ENCODE peak calls at places on chromosomes 1 and 21, in five cellular contexts. Z is PC-9, R is thyroid gland, I is thoracic aorta, A is adrenal gland. B is an unnamed sample.

GRCh38 chr1:2255420-2256369 is 27.6 kb downstream of the SKI start:
- DNase-seq in Z (no peak), I (no peak), R (no peak), A (peak; percentile 76), B (peak; percentile 90)

GRCh38 chr1:228898582-228898992 is 163.3 kb downstream of the RHOU start:
- DNase-seq in Z (no peak), A (no peak), R (no peak), I (no peak), B (no peak)

GRCh38 chr1:230713915-230714764 is at the start of gene AGT:
- DNase-seq in I (peak; percentile 31), A (peak; percentile 97), Z (peak; percentile 15), R (peak; percentile 34), B (no peak)

GRCh38 chr1:232891116-232891515 is 59.3 kb upstream of the NTPCR start:
- DNase-seq in Z (no peak), R (no peak), I (no peak), A (no peak), B (no peak)

GRCh38 chr1:201016211-201016651 is 7.3 kb downstream of the KIF21B start:
- DNase-seq in Z (no peak), A (no peak), R (peak; percentile 19), I (no peak), B (no peak)

GRCh38 chr1:65027699-65028358 is 61.5 kb upstream of the JAK1 start:
- DNase-seq in Z (no peak), I (no peak), R (peak; percentile 97), A (peak; percentile 92), B (no peak)

GRCh38 chr21:46148106-46148505 is 7.3 kb downstream of the FTCD start:
- DNase-seq in Z (no peak), R (no peak), I (no peak), A (no peak), B (no peak)

GRCh38 chr1:8104278-8105236 is 78.4 kb upstream of the ERRFI1 start:
- DNase-seq in I (no peak), Z (no peak), R (no peak), A (no peak), B (no peak)

GRCh38 chr1:226181996-226182714 is 4.4 kb downstream of the ACBD3 start:
- DNase-seq in R (peak; percentile 74), Z (peak; percentile 60), A (peak; percentile 70), I (no peak), B (no peak)

GRCh38 chr1:12064073-12064969 is 1.2 kb downstream of the TNFRSF8 start:
- DNase-seq in R (no peak), Z (no peak), I (no peak), A (no peak), B (no peak)
- TF ChIP-seq CTCF in R (no peak), Z (no peak), I (no peak), A (no peak), B (no peak)

DNA sequence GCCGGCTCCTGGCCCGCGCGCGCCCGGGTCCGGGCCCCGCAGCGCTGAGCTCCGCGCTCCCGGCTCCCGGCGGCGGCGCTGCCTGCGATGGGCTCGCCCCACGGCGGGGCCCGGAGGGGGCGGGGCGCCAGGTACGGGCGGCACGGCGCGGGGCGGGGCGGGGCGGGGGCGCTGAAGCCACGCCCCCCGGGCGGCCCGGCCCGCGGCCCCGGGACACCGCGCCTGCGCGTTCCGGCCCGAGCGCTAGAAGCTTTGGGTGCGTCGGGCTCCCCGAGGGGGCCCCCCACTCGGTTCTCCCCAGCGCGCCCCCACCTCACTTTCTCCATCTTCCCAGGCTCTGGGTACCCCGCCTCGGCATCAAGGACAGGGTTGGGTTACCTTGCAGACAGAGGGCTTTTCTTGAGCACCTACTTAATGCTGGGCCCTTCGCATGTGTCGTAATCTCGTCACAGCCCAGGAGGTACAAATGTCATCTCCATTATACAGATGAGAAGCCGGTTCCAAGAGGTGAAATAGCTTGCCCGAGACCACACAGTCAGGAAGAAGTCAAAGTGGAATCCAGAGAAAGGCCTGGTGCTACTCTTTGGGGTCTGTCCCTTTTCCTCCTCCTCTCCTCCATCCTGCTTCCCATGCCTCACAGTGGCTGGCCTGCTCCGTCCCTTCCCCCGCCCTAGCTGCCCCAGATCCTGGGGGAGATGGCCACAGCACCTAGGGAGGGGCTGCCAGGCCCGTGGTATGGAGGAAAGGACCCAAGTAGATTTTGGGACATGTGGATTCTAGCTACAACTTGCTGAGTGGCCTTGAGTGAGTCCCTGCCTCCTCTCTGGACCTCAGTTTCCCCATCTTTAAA is 46.5 kb downstream of the RAP1GAP start:
- DNase-seq in A (no peak), I (no peak), Z (peak; percentile 66), R (peak; percentile 77), B (no peak)
- H3K4me1 ChIP-seq in A (peaks cover 34% of the 10 kb centered on the region), I (no peaks in the 10 kb centered on the region), Z (peaks cover 37% of the 10 kb centered on the region), R (peaks cover 58% of the 10 kb centered on the region), B (peaks cover 5% of the 10 kb centered on the region)

GRCh38 chr1:236124965-236125364 is 17.4 kb upstream of the GPR137B start:
- DNase-seq in Z (no peak), A (no peak), I (no peak), R (no peak), B (no peak)
- TF ChIP-seq CTCF in Z (no peak), A (no peak), I (no peak), R (no peak), B (peak; percentile 34)

GRCh38 chr21:44511938-44512275 is 28.1 kb downstream of the KRTAP10-1 start:
- DNase-seq in Z (no peak), R (no peak), A (no peak), I (no peak), B (no peak)
- H3K4me1 ChIP-seq in Z (no peaks in the 10 kb centered on the region), R (peaks cover 12% of the 10 kb centered on the region), A (no peaks in the 10 kb centered on the region), I (no peaks in the 10 kb centered on the region), B (no peaks in the 10 kb centered on the region)

DNA sequence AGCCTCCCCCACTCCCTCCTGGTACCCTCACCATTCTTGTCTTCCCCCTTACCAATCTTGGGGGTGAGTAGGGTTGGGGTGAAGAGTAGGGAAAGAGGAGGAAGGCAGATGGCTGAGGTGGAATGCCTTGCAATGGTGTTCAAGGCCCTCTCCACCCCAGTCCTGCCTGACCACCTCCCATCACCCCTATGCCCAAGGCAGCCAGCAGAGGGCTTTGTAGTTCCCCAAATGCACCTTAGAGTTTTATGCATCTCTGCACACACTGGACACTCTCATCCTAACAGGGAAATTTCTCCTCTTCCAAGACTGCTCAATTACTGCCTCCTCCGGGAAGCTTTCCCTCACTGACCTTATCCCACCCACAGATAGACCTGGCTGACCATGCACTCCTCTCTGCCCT is 15.4 kb downstream of the KIF17 start:
- DNase-seq in A (no peak), I (no peak), R (no peak), Z (no peak), B (no peak)
- TF ChIP-seq CTCF in A (peak; percentile 21), I (no peak), R (no peak), Z (peak; percentile 36), B (peak; percentile 52)

GRCh38 chr1:154467768-154468102 is 34.3 kb upstream of the TDRD10 start:
- DNase-seq in Z (no peak), I (no peak), R (no peak), A (no peak), B (no peak)
- H3K4me1 ChIP-seq in Z (peaks cover 11% of the 10 kb centered on the region), I (peaks cover 10% of the 10 kb centered on the region), R (peaks cover 22% of the 10 kb centered on the region), A (peaks cover 24% of the 10 kb centered on the region), B (peaks cover 5% of the 10 kb centered on the region)

DNA sequence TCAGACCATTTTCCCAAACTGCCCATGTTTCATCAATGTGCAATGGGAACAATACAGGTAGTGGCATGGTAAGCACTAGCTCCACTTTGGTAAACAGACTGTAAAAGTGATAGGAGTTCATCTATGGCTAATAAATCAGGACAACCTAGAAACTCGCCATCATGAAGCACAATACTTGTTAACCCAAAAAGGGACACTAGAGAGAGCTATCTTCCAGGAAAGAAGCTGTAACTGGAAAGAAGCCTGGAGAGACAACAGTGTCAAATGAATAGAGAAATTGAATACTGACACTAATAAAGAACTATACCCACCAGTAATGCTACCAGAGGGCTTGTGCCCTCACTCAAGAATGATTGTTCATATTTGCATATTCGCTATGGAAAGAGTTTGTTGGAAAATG is 164.7 kb upstream of the RGS18 start:
- DNase-seq in I (no peak), A (no peak), Z (no peak), R (no peak), B (peak; percentile 2)
- TF ChIP-seq CTCF in I (no peak), A (no peak), Z (no peak), R (no peak), B (peak; percentile 64)

GRCh38 chr1:204084247-204084772 is 11.4 kb downstream of the SOX13 start:
- DNase-seq in Z (peak; percentile 70), I (no peak), A (no peak), R (peak; percentile 96), B (no peak)
- H3K4me1 ChIP-seq in Z (peaks cover 56% of the 10 kb centered on the region), I (peaks cover 32% of the 10 kb centered on the region), A (peaks cover 75% of the 10 kb centered on the region), R (peaks cover 97% of the 10 kb centered on the region), B (peaks cover 24% of the 10 kb centered on the region)

GRCh38 chr1:185316163-185317033 is 645 bp downstream of the IVNS1ABP start:
- DNase-seq in R (peak; percentile 92), I (peak; percentile 86), Z (peak; percentile 86), A (peak; percentile 96), B (peak; percentile 58)
- TF ChIP-seq CTCF in R (peak; percentile 12), I (no peak), Z (no peak), A (peak; percentile 11), B (peak; percentile 6)

B was measured in foreskin keratinocyte.